ENCODE peak calls at places on chromosomes 4 and X, in nine cellular contexts. M, S, E, Y, R, J, K, L and I are unnamed samples.

GRCh38 chrX:66833426-66833825 is 194.5 kb upstream of the EDA2R start:
- DNase-seq in M (no peak), S (no peak), E (no peak), Y (no peak), R (no peak), J (no peak), K (no peak), L (no peak), I (no peak)

GRCh38 chrX:68440940-68441339 is 7.6 kb upstream of the OPHN1 start:
- DNase-seq in M (no peak), S (no peak), E (peak; percentile 67), Y (peak; percentile 67), R (peak; percentile 71), J (no peak), K (peak; percentile 66), L (peak; percentile 75), I (no peak)

GRCh38 chrX:68830486-68831404 is 1.9 kb downstream of the EFNB1 start:
- DNase-seq in M (no peak), S (no peak), E (no peak), Y (no peak), R (peak; percentile 8), J (no peak), K (no peak), L (no peak), I (no peak)

GRCh38 chr4:53583513-53583912 is 7.8 kb downstream of the LNX1 start:
- DNase-seq in M (no peak), S (no peak), E (no peak), Y (no peak), R (no peak), J (no peak), K (no peak), L (no peak), I (no peak)

GRCh38 chr4:20428410-20429160 is 176.9 kb downstream of the SLIT2 start:
- DNase-seq in M (no peak), S (no peak), E (peak; percentile 40), Y (no peak), R (no peak), J (no peak), K (no peak), L (peak; percentile 61), I (no peak)

GRCh38 chrX:32524385-32524784 is 687.0 kb downstream of the DMD start:
- DNase-seq in M (no peak), S (no peak), E (no peak), Y (no peak), R (no peak), J (no peak), K (no peak), L (no peak), I (no peak)

GRCh38 chr4:55758081-55758480 is 61.5 kb upstream of the EXOC1L start:
- DNase-seq in M (no peak), S (no peak), E (no peak), Y (no peak), R (no peak), J (no peak), K (no peak), L (no peak), I (no peak)

GRCh38 chr4:152166567-152166966 is 369.3 kb downstream of the FBXW7 start:
- DNase-seq in M (no peak), S (no peak), E (no peak), Y (no peak), R (peak; percentile 40), J (no peak), K (no peak), L (peak; percentile 6), I (no peak)

GRCh38 chrX:48474127-48474526 is 1.9 kb upstream of the FTSJ1 start:
- DNase-seq in M (no peak), S (no peak), E (no peak), Y (no peak), R (no peak), J (no peak), K (no peak), L (peak; percentile 48), I (no peak)

GRCh38 chr4:113961322-113961698 is 18.1 kb downstream of the ARSJ start:
- DNase-seq in M (no peak), S (no peak), E (peak; percentile 84), Y (no peak), R (no peak), J (no peak), K (no peak), L (peak; percentile 90), I (no peak)

GRCh38 chr4:48858130-48858529 is 27.2 kb downstream of the OCIAD1 start:
- DNase-seq in M (no peak), S (no peak), E (no peak), Y (no peak), R (no peak), J (no peak), K (no peak), L (peak; percentile 75), I (no peak)

GRCh38 chr4:104728380-104729122 is 233.9 kb upstream of the CXXC4 start:
- DNase-seq in M (no peak), S (no peak), E (peak; percentile 96), Y (no peak), R (peak; percentile 55), J (no peak), K (no peak), L (peak; percentile 63), I (no peak)

GRCh38 chr4:13498464-13498863 is 14.3 kb upstream of the RAB28 start:
- DNase-seq in M (no peak), S (no peak), E (no peak), Y (no peak), R (no peak), J (no peak), K (no peak), L (no peak), I (no peak)

GRCh38 chr4:122252584-122252983 is 100.5 kb downstream of the BLTP1 start:
- DNase-seq in M (no peak), S (no peak), E (no peak), Y (no peak), R (no peak), J (no peak), K (no peak), L (no peak), I (no peak)

GRCh38 chr4:1216869-1217294 is 32.0 kb downstream of the CTBP1 start:
- DNase-seq in M (peak; percentile 50), S (peak; percentile 30), E (no peak), Y (no peak), R (no peak), J (no peak), K (peak; percentile 55), L (no peak), I (peak; percentile 68)

GRCh38 chr4:3690576-3691152 is 75.5 kb upstream of the ADRA2C start:
- DNase-seq in M (no peak), S (no peak), E (no peak), Y (no peak), R (no peak), J (no peak), K (no peak), L (no peak), I (no peak)

GRCh38 chr4:6851431-6851830 is 58.2 kb upstream of the TBC1D14 start:
- DNase-seq in M (no peak), S (no peak), E (no peak), Y (no peak), R (no peak), J (no peak), K (no peak), L (no peak), I (no peak)

GRCh38 chr4:147078875-147079658 is 133.4 kb upstream of the TTC29 start:
- DNase-seq in M (no peak), S (no peak), E (no peak), Y (peak; percentile 28), R (peak; percentile 19), J (peak; percentile 5), K (no peak), L (no peak), I (no peak)

GRCh38 chr4:929970-930625 is 2.0 kb downstream of the GAK start:
- DNase-seq in M (no peak), S (no peak), E (no peak), Y (no peak), R (no peak), J (no peak), K (no peak), L (peak; percentile 45), I (no peak)

GRCh38 chr4:156901871-156902270 is 69.7 kb downstream of the PDGFC start:
- DNase-seq in M (no peak), S (no peak), E (peak; percentile 22), Y (no peak), R (no peak), J (no peak), K (no peak), L (peak; percentile 25), I (no peak)

GRCh38 chr4:156595041-156595440 is 376.6 kb downstream of the PDGFC start:
- DNase-seq in M (no peak), S (no peak), E (no peak), Y (no peak), R (no peak), J (no peak), K (no peak), L (no peak), I (no peak)

GRCh38 chr4:19888587-19888986 is 363.1 kb upstream of the SLIT2 start:
- DNase-seq in M (no peak), S (no peak), E (no peak), Y (no peak), R (no peak), J (no peak), K (no peak), L (no peak), I (no peak)

GRCh38 chr4:58566260-58566659 is 1456.1 kb upstream of the IGFBP7 start:
- DNase-seq in M (no peak), S (no peak), E (no peak), Y (no peak), R (no peak), J (no peak), K (no peak), L (no peak), I (no peak)

GRCh38 chr4:137707626-137708025 is 175.3 kb upstream of the PCDH18 start:
- DNase-seq in M (no peak), S (no peak), E (peak; percentile 59), Y (no peak), R (no peak), J (no peak), K (no peak), L (peak; percentile 72), I (no peak)

GRCh38 chrX:37818031-37818430 is 29.3 kb downstream of the DYNLT3 start:
- DNase-seq in M (no peak), S (no peak), E (no peak), Y (no peak), R (no peak), J (no peak), K (no peak), L (no peak), I (no peak)

GRCh38 chr4:122548886-122549630 is 71.8 kb downstream of the IL21 start:
- DNase-seq in M (no peak), S (no peak), E (no peak), Y (no peak), R (no peak), J (no peak), K (no peak), L (no peak), I (no peak)

GRCh38 chr4:71132486-71132885 is 139.0 kb downstream of the DCK start:
- DNase-seq in M (no peak), S (no peak), E (no peak), Y (no peak), R (no peak), J (no peak), K (no peak), L (no peak), I (no peak)

GRCh38 chr4:93891244-93891643 is 62.7 kb downstream of the ATOH1 start:
- DNase-seq in M (no peak), S (no peak), E (no peak), Y (no peak), R (no peak), J (no peak), K (no peak), L (no peak), I (no peak)

GRCh38 chr4:22897520-22898108 is 204.9 kb downstream of the GBA3 start:
- DNase-seq in M (no peak), S (no peak), E (peak; percentile 33), Y (no peak), R (peak; percentile 57), J (peak; percentile 1), K (no peak), L (peak; percentile 36), I (peak; percentile 0)

GRCh38 chr4:16464651-16465050 is 238.4 kb upstream of the TAPT1 start:
- DNase-seq in M (no peak), S (no peak), E (no peak), Y (no peak), R (no peak), J (no peak), K (no peak), L (no peak), I (no peak)

GRCh38 chrX:152871260-152871659 is 26.6 kb upstream of the ZNF185 start:
- DNase-seq in M (no peak), S (no peak), E (no peak), Y (no peak), R (no peak), J (no peak), K (no peak), L (no peak), I (no peak)